ENCODE peak calls at places on chromosomes 13 and 19, in seven cellular contexts. X is ascending aorta; J is thoracic aorta; C is AG04450; N is HL-60; T is psoas muscle; M is CD4-positive, alpha-beta T cell. P is an unnamed sample.

GRCh38 chr13:92716749-92717148 is 509.9 kb upstream of the GPC6 start:
- DNase-seq in J (no peak), N (no peak), X (no peak), C (no peak), M (no peak), T (no peak), P (peak; percentile 55)

GRCh38 chr19:21677696-21678418 is 89.5 kb downstream of the ZNF100 start:
- DNase-seq in N (no peak), C (no peak), X (no peak), J (no peak), T (no peak), M (no peak), P (no peak)

GRCh38 chr19:6767081-6767356 is 216 bp downstream of the SH2D3A start:
- DNase-seq in T (no peak), N (no peak), X (no peak), C (no peak), J (no peak), M (peak; percentile 50), P (no peak)

GRCh38 chr19:38635483-38636399 is 11.7 kb upstream of the ACTN4 start:
- DNase-seq in T (no peak), J (no peak), X (no peak), M (no peak), C (no peak), N (no peak), P (no peak)

GRCh38 chr19:23440207-23440606 is 44.9 kb upstream of the ZNF91 start:
- DNase-seq in T (no peak), C (no peak), N (no peak), M (no peak), J (no peak), X (no peak), P (no peak)

GRCh38 chr19:5987077-5987818 is 9.3 kb upstream of the RANBP3 start:
- DNase-seq in N (peak; percentile 71), M (peak; percentile 63), X (peak; percentile 84), J (no peak), T (peak; percentile 66), C (peak; percentile 51), P (peak; percentile 85)

GRCh38 chr19:19405919-19406877 is 723 bp downstream of the GATAD2A start:
- DNase-seq in T (peak; percentile 62), M (no peak), C (no peak), X (peak; percentile 69), N (peak; percentile 18), J (no peak), P (peak; percentile 50)

GRCh38 chr13:61029064-61029463 is 386.6 kb downstream of the PCDH20 start:
- DNase-seq in X (no peak), C (no peak), J (no peak), N (no peak), T (no peak), M (no peak), P (no peak)

GRCh38 chr19:35513975-35514809 is 743 bp upstream of the DMKN start:
- DNase-seq in M (no peak), C (no peak), N (no peak), T (no peak), J (no peak), X (no peak), P (peak; percentile 72)

GRCh38 chr19:12733369-12733896 is 1.1 kb downstream of the TRIR start:
- DNase-seq in C (no peak), M (no peak), X (no peak), T (no peak), N (peak; percentile 78), J (no peak), P (peak; percentile 55)

GRCh38 chr19:42191855-42192254 is 25.6 kb downstream of the DEDD2 start:
- DNase-seq in T (no peak), N (no peak), C (peak; percentile 26), J (no peak), X (no peak), M (no peak), P (no peak)

GRCh38 chr13:112734696-112735547 is 45.1 kb downstream of the ATP11A start:
- DNase-seq in C (no peak), N (no peak), T (no peak), X (no peak), M (no peak), J (no peak), P (no peak)

GRCh38 chr13:32039488-32040013 is 8.0 kb downstream of the FRY start:
- DNase-seq in T (no peak), J (no peak), C (no peak), X (no peak), N (no peak), M (no peak), P (no peak)

GRCh38 chr19:46225558-46226004 is 4.0 kb upstream of the IGFL1 start:
- DNase-seq in J (no peak), T (no peak), X (no peak), C (no peak), N (no peak), M (no peak), P (peak; percentile 37)

GRCh38 chr13:26839682-26840081 is 79.1 kb upstream of the GPR12 start:
- DNase-seq in J (no peak), N (no peak), T (no peak), X (no peak), M (no peak), C (no peak), P (no peak)

GRCh38 chr13:73335226-73335625 is 276.4 kb downstream of the KLF5 start:
- DNase-seq in J (no peak), X (no peak), M (no peak), C (no peak), T (no peak), N (no peak), P (no peak)

GRCh38 chr13:105702441-105702840 is 833.0 kb downstream of the EFNB2 start:
- DNase-seq in T (no peak), M (no peak), N (no peak), X (no peak), C (no peak), J (no peak), P (no peak)

GRCh38 chr13:97239943-97240788 is 18.0 kb downstream of the MBNL2 start:
- DNase-seq in M (no peak), X (no peak), N (no peak), T (no peak), C (no peak), J (no peak), P (no peak)

GRCh38 chr19:17719730-17720486 is 628 bp downstream of the MAP1S start:
- DNase-seq in N (no peak), J (no peak), C (no peak), T (no peak), X (no peak), M (peak; percentile 5), P (no peak)

GRCh38 chr13:93338906-93339305 is 112.3 kb downstream of the GPC6 start:
- DNase-seq in N (no peak), J (no peak), X (no peak), T (no peak), C (no peak), M (no peak), P (peak; percentile 36)

GRCh38 chr19:9914315-9915207 is 21.8 kb downstream of the OLFM2 start:
- DNase-seq in T (peak; percentile 72), C (peak; percentile 33), N (peak; percentile 79), X (peak; percentile 83), M (peak; percentile 76), J (no peak), P (peak; percentile 89)

GRCh38 chr19:17090501-17091074 is 15.0 kb downstream of the MYO9B start:
- DNase-seq in N (peak; percentile 65), C (no peak), M (no peak), J (no peak), X (no peak), T (no peak), P (no peak)

GRCh38 chr19:10583021-10583776 is 3.9 kb downstream of the AP1M2 start:
- DNase-seq in X (no peak), C (no peak), T (no peak), N (no peak), M (no peak), J (no peak), P (no peak)

GRCh38 chr13:28402057-28402381 is 92.9 kb downstream of the FLT1 start:
- DNase-seq in C (peak; percentile 7), M (no peak), X (no peak), T (no peak), N (no peak), J (no peak), P (no peak)
- H3K27ac ChIP-seq in C (no peak overlapping the region), M (no peak overlapping the region), X (no peak overlapping the region), T (no peak overlapping the region), N (no peak overlapping the region), J (no peak overlapping the region), P (no peak overlapping the region)

GRCh38 chr13:48158290-48158689 is 63.4 kb upstream of the MED4 start:
- DNase-seq in X (no peak), J (no peak), T (no peak), N (peak; percentile 25), M (no peak), C (no peak), P (no peak)

GRCh38 chr13:48156466-48156865 is 61.6 kb upstream of the MED4 start:
- DNase-seq in C (no peak), T (no peak), N (no peak), X (no peak), M (peak; percentile 79), J (no peak), P (no peak)

GRCh38 chr13:48153186-48153585 is 58.3 kb upstream of the MED4 start:
- DNase-seq in M (no peak), N (no peak), X (no peak), C (no peak), T (no peak), J (no peak), P (no peak)

GRCh38 chr13:48154671-48155070 is 59.8 kb upstream of the MED4 start:
- DNase-seq in T (no peak), C (no peak), N (no peak), J (no peak), M (no peak), X (no peak), P (no peak)

DNA sequence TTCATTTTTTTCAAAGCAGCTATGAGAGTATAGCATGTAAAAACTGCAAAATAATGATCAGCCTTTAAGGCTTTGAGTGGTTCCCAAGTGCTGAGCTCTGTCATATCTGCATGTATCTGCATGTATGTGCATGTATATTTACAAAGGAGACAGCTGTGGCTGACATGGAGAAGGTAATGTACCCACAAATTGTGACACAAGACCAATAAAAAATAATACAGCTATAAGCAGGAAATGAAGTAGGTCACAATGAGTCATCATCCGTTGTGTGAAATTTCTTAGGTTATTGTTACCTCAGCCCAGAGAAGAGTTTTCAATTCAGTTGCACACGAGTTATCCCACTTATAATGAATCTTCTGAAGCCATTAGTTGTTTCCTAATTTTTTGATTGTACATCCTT is 60.9 kb upstream of the MED4 start:
- DNase-seq in C (no peak), X (no peak), M (peak; percentile 7), T (no peak), J (no peak), N (peak; percentile 59), P (no peak)
- H3K27ac ChIP-seq in C (no peak overlapping the region), X (no peak overlapping the region), M (peak overlapping the region; percentile 76), T (no peak overlapping the region), J (peak overlapping the region; percentile 28), N (peak overlapping the region; percentile 51), P (no peak overlapping the region)

DNA sequence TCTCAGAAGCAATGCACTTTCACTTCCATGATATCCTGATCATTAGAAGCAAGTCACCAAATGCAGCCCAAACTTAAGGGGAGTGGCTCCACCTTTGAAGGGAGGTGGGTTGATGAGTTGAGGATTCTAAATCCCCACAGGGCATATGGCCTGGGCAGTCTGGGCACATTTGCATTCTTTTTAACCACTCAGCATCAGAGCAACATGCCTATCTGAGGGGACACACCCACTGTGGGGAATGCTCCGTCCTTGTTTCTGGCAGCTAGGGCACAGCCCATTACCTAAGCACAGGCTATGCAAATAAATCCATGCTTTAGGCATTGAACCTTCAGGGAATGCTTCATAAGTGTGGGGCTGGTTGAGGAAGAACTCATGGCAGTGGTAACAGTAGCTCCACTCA is 12.3 kb upstream of the SACS start:
- DNase-seq in N (no peak), M (no peak), X (no peak), C (no peak), J (no peak), T (no peak), P (no peak)
- H3K27ac ChIP-seq in N (no peak overlapping the region), M (no peak overlapping the region), X (no peak overlapping the region), C (no peak overlapping the region), J (no peak overlapping the region), T (no peak overlapping the region), P (no peak overlapping the region)

GRCh38 chr13:99798756-99799155 is 172.8 kb downstream of the ZIC5 start:
- DNase-seq in J (no peak), N (no peak), M (no peak), T (no peak), X (no peak), C (no peak), P (no peak)
- H3K27ac ChIP-seq in J (no peak overlapping the region), N (no peak overlapping the region), M (no peak overlapping the region), T (no peak overlapping the region), X (no peak overlapping the region), C (no peak overlapping the region), P (no peak overlapping the region)

P was measured in cardiac muscle cell.